ENCODE peak calls at places on chromosomes 4 and X, in eight cellular contexts. One of them, this sample, is unnamed.

GRCh38 chr4:112889619-112890294 is 159.7 kb upstream of the ANK2 start:
- DNase-seq in dorsolateral prefrontal cortex: no peak
- DNase-seq in ovary: no peak
- DNase-seq in glutamatergic neuron: no peak
- DNase-seq in A549: no peak
- DNase-seq in astrocyte: peak
- DNase-seq in B cell: no peak
- DNase-seq in MCF 10A: peak
- DNase-seq in this sample: no peak

GRCh38 chrX:72609313-72609712 is 36.7 kb upstream of the HDAC8 start:
- DNase-seq in dorsolateral prefrontal cortex: no peak
- DNase-seq in ovary: no peak
- DNase-seq in glutamatergic neuron: no peak
- DNase-seq in A549: peak
- DNase-seq in astrocyte: no peak
- DNase-seq in B cell: no peak
- DNase-seq in MCF 10A: peak
- DNase-seq in this sample: no peak

GRCh38 chrX:72316408-72317079 is 10.8 kb upstream of the CITED1 start:
- DNase-seq in dorsolateral prefrontal cortex: no peak
- DNase-seq in ovary: peak
- DNase-seq in glutamatergic neuron: no peak
- DNase-seq in A549: no peak
- DNase-seq in astrocyte: no peak
- DNase-seq in B cell: no peak
- DNase-seq in MCF 10A: no peak
- DNase-seq in this sample: no peak

GRCh38 chr4:6372649-6373525 is 99.5 kb downstream of the PPP2R2C start:
- DNase-seq in dorsolateral prefrontal cortex: peak
- DNase-seq in ovary: no peak
- DNase-seq in glutamatergic neuron: no peak
- DNase-seq in A549: peak
- DNase-seq in astrocyte: peak
- DNase-seq in B cell: peak
- DNase-seq in MCF 10A: peak
- DNase-seq in this sample: no peak

GRCh38 chr4:26441771-26442170 is 48.5 kb downstream of the CCKAR start:
- DNase-seq in dorsolateral prefrontal cortex: no peak
- DNase-seq in ovary: no peak
- DNase-seq in glutamatergic neuron: no peak
- DNase-seq in A549: no peak
- DNase-seq in astrocyte: no peak
- DNase-seq in B cell: no peak
- DNase-seq in MCF 10A: no peak
- DNase-seq in this sample: no peak

GRCh38 chr4:91345632-91346031 is 958.1 kb upstream of the GRID2 start:
- DNase-seq in dorsolateral prefrontal cortex: no peak
- DNase-seq in ovary: no peak
- DNase-seq in glutamatergic neuron: no peak
- DNase-seq in A549: no peak
- DNase-seq in astrocyte: no peak
- DNase-seq in B cell: no peak
- DNase-seq in MCF 10A: no peak
- DNase-seq in this sample: no peak

GRCh38 chr4:14827111-14827510 is 175.2 kb upstream of the CPEB2 start:
- DNase-seq in dorsolateral prefrontal cortex: no peak
- DNase-seq in ovary: no peak
- DNase-seq in glutamatergic neuron: no peak
- DNase-seq in A549: no peak
- DNase-seq in astrocyte: no peak
- DNase-seq in B cell: no peak
- DNase-seq in MCF 10A: no peak
- DNase-seq in this sample: no peak

GRCh38 chr4:156594619-156595018 is 377.0 kb downstream of the PDGFC start:
- DNase-seq in dorsolateral prefrontal cortex: peak
- DNase-seq in ovary: no peak
- DNase-seq in glutamatergic neuron: no peak
- DNase-seq in A549: no peak
- DNase-seq in astrocyte: peak
- DNase-seq in B cell: no peak
- DNase-seq in MCF 10A: peak
- DNase-seq in this sample: no peak

DNA sequence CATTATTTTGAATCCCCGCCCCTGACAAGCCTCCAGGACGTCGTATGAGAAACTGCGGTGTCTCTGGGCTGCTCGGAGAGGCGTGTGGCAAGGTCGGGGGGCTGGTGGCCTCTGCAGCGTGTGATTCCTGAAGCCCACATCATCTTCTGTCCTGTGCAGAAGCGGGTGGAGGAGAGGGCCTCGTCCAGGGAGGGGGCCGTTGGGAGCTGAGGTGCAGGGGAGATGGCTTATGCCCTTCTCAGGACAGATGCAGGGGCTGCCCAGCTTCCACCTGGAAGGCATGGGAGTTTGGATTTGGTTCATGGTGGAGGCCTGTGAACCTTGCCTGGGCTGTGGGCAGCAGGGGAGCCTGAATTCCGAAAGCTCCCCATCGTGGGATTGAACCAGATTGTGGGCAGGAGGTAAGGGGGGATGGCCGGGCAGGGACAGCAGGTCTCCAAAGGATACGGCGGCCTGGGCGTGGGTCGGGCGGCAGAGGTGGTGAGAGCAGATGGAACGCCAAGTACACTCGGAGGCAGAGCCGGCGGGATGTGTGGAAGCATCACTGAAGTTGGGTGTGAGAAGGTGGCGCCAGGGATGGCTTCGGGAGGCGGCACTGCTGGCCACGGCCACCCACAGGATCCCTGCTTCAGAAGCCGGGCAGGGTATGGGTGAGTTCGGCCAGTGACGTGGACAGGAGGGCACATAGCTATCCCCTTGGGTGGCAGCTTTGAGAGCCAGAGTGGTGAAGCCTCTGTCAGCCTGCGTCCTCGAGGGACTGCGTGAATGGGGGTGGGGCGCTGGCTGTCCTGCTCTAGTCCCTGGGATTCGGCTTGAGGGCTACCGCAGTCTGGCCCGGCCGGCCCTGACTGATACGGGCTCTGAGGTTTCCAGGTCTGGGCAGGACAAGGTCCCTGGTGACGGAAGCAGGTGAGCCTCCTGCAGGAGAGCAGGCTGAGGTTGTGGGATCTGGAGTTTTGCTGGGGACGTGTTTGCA is 76.3 kb upstream of the ADRA2C start:
- DNase-seq in dorsolateral prefrontal cortex: no peak
- DNase-seq in ovary: no peak
- DNase-seq in glutamatergic neuron: peak
- DNase-seq in A549: no peak
- DNase-seq in astrocyte: no peak
- DNase-seq in B cell: no peak
- DNase-seq in MCF 10A: no peak
- DNase-seq in this sample: peak
- TF ChIP-seq CTCF in dorsolateral prefrontal cortex: no peak
- TF ChIP-seq CTCF in ovary: no peak
- TF ChIP-seq CTCF in glutamatergic neuron: no peak
- TF ChIP-seq CTCF in A549: no peak
- TF ChIP-seq CTCF in astrocyte: no peak
- TF ChIP-seq CTCF in B cell: no peak
- TF ChIP-seq CTCF in MCF 10A: no peak
- TF ChIP-seq CTCF in this sample: no peak

DNA sequence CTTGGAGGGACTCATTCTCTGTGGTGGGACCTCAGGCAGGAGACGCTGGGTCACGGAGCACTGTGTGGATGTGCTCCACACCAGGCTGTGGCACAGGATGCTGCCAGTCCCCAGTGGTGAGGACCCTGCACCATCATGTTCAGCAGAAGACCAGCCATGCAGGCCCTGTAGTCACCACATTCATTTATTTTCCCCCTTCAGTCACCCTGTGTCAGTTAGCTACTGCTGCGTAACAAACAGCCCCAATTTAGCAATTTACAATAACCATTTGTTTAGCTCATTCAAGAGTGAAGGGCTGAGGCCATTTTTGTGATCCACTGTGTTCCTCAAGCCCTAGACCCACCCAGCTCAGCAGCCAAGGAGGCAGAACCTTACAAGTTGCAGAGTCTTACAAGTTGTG is 23.6 kb upstream of the ADRA2C start:
- DNase-seq in dorsolateral prefrontal cortex: no peak
- DNase-seq in ovary: no peak
- DNase-seq in glutamatergic neuron: no peak
- DNase-seq in A549: no peak
- DNase-seq in astrocyte: no peak
- DNase-seq in B cell: no peak
- DNase-seq in MCF 10A: no peak
- DNase-seq in this sample: no peak
- TF ChIP-seq CTCF in dorsolateral prefrontal cortex: no peak
- TF ChIP-seq CTCF in ovary: no peak
- TF ChIP-seq CTCF in glutamatergic neuron: no peak
- TF ChIP-seq CTCF in A549: no peak
- TF ChIP-seq CTCF in astrocyte: no peak
- TF ChIP-seq CTCF in B cell: no peak
- TF ChIP-seq CTCF in MCF 10A: no peak
- TF ChIP-seq CTCF in this sample: no peak

DNA sequence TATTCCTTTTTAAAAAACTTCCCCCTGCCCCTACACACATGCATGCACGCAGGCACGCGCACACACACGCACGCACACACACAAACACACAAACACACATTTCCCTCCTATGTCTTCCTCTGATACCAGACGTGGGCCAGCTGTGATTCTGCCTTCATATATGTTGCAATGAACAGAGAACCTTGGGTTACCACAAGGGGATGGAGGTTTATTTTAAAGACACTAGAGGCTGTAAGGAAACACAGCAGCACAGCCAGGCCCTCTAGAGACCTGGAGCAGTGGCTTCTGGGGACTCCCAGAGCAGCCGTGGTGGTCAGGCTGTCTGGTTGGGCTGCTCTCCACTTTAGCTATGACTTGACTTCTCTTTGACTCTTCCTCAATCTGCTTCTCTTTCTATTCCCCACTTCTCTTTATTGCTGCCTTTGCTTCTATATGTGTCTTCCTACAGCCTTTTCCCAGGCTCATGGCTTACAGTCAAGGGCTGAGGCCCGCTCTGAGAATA is 3.2 kb upstream of the TLR10 start:
- DNase-seq in dorsolateral prefrontal cortex: no peak
- DNase-seq in ovary: no peak
- DNase-seq in glutamatergic neuron: no peak
- DNase-seq in A549: no peak
- DNase-seq in astrocyte: no peak
- DNase-seq in B cell: peak
- DNase-seq in MCF 10A: no peak
- DNase-seq in this sample: no peak
- TF ChIP-seq CTCF in dorsolateral prefrontal cortex: no peak
- TF ChIP-seq CTCF in ovary: no peak
- TF ChIP-seq CTCF in glutamatergic neuron: no peak
- TF ChIP-seq CTCF in A549: no peak
- TF ChIP-seq CTCF in astrocyte: no peak
- TF ChIP-seq CTCF in B cell: no peak
- TF ChIP-seq CTCF in MCF 10A: no peak
- TF ChIP-seq CTCF in this sample: no peak

DNA sequence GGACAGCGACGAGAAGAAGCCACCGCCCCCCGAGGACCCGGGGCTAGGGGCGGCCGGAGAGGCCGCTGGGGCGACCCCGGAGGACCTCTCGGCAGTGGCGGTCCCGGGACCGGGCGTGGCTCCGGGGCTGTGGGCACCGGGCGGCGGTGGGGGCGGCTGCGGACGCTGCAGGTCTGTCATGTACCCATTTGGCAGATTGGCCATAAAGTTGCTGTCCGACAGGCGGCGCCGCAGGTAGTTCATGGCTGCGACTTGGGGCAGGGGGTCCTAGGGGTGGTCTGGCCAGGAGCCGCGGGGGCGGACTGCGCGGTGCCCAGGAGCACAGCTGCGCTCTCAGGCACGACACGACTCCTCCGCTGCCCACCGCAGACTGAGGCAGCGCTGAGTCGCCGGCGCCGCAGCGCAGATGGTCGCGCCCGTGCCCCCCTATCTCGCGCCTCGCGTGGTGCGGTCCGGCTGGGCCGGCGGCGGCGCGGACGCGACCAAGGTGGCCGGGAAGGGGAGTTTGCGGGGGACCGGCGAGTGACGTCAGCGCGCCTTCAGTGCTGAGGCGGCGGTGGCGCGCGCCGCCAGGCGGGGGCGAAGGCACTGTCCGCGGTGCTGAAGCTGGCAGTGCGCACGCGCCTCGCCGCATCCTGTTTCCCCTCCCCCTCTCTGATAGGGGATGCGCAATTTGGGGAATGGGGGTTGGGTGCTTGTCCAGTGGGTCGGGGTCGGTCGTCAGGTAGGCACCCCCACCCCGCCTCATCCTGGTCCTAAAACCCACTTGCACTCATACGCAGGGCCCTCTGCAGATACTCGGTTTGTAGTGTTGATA is at the start of gene SYN1:
- DNase-seq in dorsolateral prefrontal cortex: peak
- DNase-seq in ovary: peak
- DNase-seq in glutamatergic neuron: peak
- DNase-seq in A549: peak
- DNase-seq in astrocyte: peak
- DNase-seq in B cell: peak
- DNase-seq in MCF 10A: peak
- DNase-seq in this sample: peak
- TF ChIP-seq CTCF in dorsolateral prefrontal cortex: peak
- TF ChIP-seq CTCF in ovary: no peak
- TF ChIP-seq CTCF in glutamatergic neuron: peak
- TF ChIP-seq CTCF in A549: no peak
- TF ChIP-seq CTCF in astrocyte: no peak
- TF ChIP-seq CTCF in B cell: peak
- TF ChIP-seq CTCF in MCF 10A: no peak
- TF ChIP-seq CTCF in this sample: no peak

GRCh38 chr4:87270144-87270543 is 49.7 kb upstream of the KLHL8 start:
- DNase-seq in dorsolateral prefrontal cortex: peak
- DNase-seq in ovary: no peak
- DNase-seq in glutamatergic neuron: no peak
- DNase-seq in A549: peak
- DNase-seq in astrocyte: peak
- DNase-seq in B cell: no peak
- DNase-seq in MCF 10A: peak
- DNase-seq in this sample: no peak
- TF ChIP-seq CTCF in dorsolateral prefrontal cortex: peak
- TF ChIP-seq CTCF in ovary: no peak
- TF ChIP-seq CTCF in glutamatergic neuron: no peak
- TF ChIP-seq CTCF in A549: peak
- TF ChIP-seq CTCF in astrocyte: peak
- TF ChIP-seq CTCF in B cell: no peak
- TF ChIP-seq CTCF in MCF 10A: peak
- TF ChIP-seq CTCF in this sample: no peak